ENCODE peak calls at places on chromosomes 7 and 10, in ten cellular contexts. Q is skeletal muscle cell; F is NCI-H146; A is adipocyte; T is Kasumi-1; L is NCI-H1694 treated with DMSO at 0.1 percent for 48 hours; X is stimulated activated CD8-positive, alpha-beta memory T cell treated with anti-CD3 and anti-CD28 coated beads, Interleukin-15, amount 100 ng/mL, for 24 hours; R is amygdala; K is GM04504; U is right cardiac atrium. C is an unnamed sample.

GRCh38 chr10:3946234-3947229 is 161.5 kb upstream of the KLF6 start:
- DNase-seq in Q (no peak), F (no peak), A (no peak), T (no peak), L (no peak), X (no peak), R (no peak), K (no peak), U (no peak), C (no peak)

GRCh38 chr7:84746347-84746746 is 440.5 kb downstream of the SEMA3D start:
- DNase-seq in Q (peak), F (no peak), A (peak), T (no peak), L (no peak), X (no peak), R (no peak), K (peak), U (no peak), C (no peak)

GRCh38 chr7:21912931-21913780 is 32.5 kb downstream of the CDCA7L start:
- DNase-seq in Q (no peak), F (no peak), A (no peak), T (peak), L (no peak), X (no peak), R (no peak), K (no peak), U (no peak), C (no peak)

GRCh38 chr10:131790021-131790420 is 110.8 kb upstream of the PPP2R2D start:
- DNase-seq in Q (no peak), F (no peak), A (no peak), T (no peak), L (no peak), X (no peak), R (no peak), K (no peak), U (no peak), C (no peak)

GRCh38 chr10:72074413-72075183 is 13.8 kb downstream of the SPOCK2 start:
- DNase-seq in Q (no peak), F (no peak), A (no peak), T (no peak), L (peak), X (no peak), R (no peak), K (no peak), U (no peak), C (no peak)

GRCh38 chr10:88725798-88726197 is 19.7 kb downstream of the LIPK start:
- DNase-seq in Q (no peak), F (peak), A (no peak), T (peak), L (no peak), X (no peak), R (no peak), K (no peak), U (no peak), C (no peak)

GRCh38 chr10:130339911-130340310 is 203.7 kb downstream of the GLRX3 start:
- DNase-seq in Q (no peak), F (no peak), A (no peak), T (no peak), L (no peak), X (no peak), R (no peak), K (no peak), U (no peak), C (no peak)

GRCh38 chr10:74924251-74924954 is 98.0 kb downstream of the KAT6B start:
- DNase-seq in Q (peak), F (no peak), A (peak), T (no peak), L (no peak), X (no peak), R (no peak), K (peak), U (no peak), C (no peak)

GRCh38 chr10:76582536-76582935 is 1055.1 kb downstream of the KCNMA1 start:
- DNase-seq in Q (no peak), F (no peak), A (no peak), T (no peak), L (no peak), X (no peak), R (no peak), K (no peak), U (no peak), C (no peak)

GRCh38 chr10:46528171-46528671 is 28.2 kb downstream of the GPRIN2 start:
- DNase-seq in Q (no peak), F (no peak), A (no peak), T (no peak), L (no peak), X (no peak), R (no peak), K (no peak), U (peak), C (no peak)

GRCh38 chr7:97401398-97401797 is 283.9 kb downstream of the SDHAF3 start:
- DNase-seq in Q (no peak), F (no peak), A (no peak), T (no peak), L (no peak), X (no peak), R (no peak), K (no peak), U (no peak), C (no peak)

GRCh38 chr7:75928600-75928939 is 13.6 kb downstream of the POR start:
- DNase-seq in Q (no peak), F (no peak), A (no peak), T (no peak), L (no peak), X (no peak), R (no peak), K (no peak), U (no peak), C (no peak)

GRCh38 chr7:40530292-40530691 is 395.5 kb downstream of the SUGCT start:
- DNase-seq in Q (no peak), F (no peak), A (peak), T (no peak), L (no peak), X (no peak), R (no peak), K (no peak), U (no peak), C (no peak)

GRCh38 chr7:1351881-1352625 is 107.2 kb downstream of the MICALL2 start:
- DNase-seq in Q (no peak), F (no peak), A (no peak), T (no peak), L (no peak), X (no peak), R (no peak), K (no peak), U (no peak), C (no peak)

GRCh38 chr10:102133373-102134195 is 744 bp downstream of the PPRC1 start:
- DNase-seq in Q (no peak), F (peak), A (peak), T (peak), L (peak), X (peak), R (peak), K (no peak), U (peak), C (peak)

GRCh38 chr10:78342787-78343186 is 309.1 kb downstream of the RPS24 start:
- DNase-seq in Q (no peak), F (no peak), A (no peak), T (no peak), L (no peak), X (no peak), R (no peak), K (no peak), U (no peak), C (no peak)

GRCh38 chr10:102313221-102313896 is 68.0 kb downstream of the GBF1 start:
- DNase-seq in Q (no peak), F (no peak), A (no peak), T (no peak), L (no peak), X (no peak), R (no peak), K (no peak), U (no peak), C (peak)

GRCh38 chr10:69228151-69228550 is 8.0 kb downstream of the HKDC1 start:
- DNase-seq in Q (no peak), F (no peak), A (no peak), T (no peak), L (no peak), X (no peak), R (no peak), K (no peak), U (no peak), C (no peak)

GRCh38 chr10:84352251-84352842 is 24.0 kb downstream of the CCSER2 start:
- DNase-seq in Q (no peak), F (peak), A (peak), T (peak), L (no peak), X (peak), R (no peak), K (no peak), U (peak), C (peak)

GRCh38 chr10:34106356-34106885 is 708.7 kb downstream of the PARD3 start:
- DNase-seq in Q (no peak), F (no peak), A (no peak), T (no peak), L (no peak), X (no peak), R (no peak), K (no peak), U (no peak), C (no peak)

GRCh38 chr10:80202934-80203834 is 2.2 kb downstream of the ANXA11 start:
- DNase-seq in Q (peak), F (peak), A (peak), T (peak), L (peak), X (no peak), R (no peak), K (peak), U (peak), C (peak)

GRCh38 chr7:102103027-102103372 is 183.7 kb upstream of the SH2B2 start:
- DNase-seq in Q (no peak), F (no peak), A (no peak), T (no peak), L (no peak), X (no peak), R (no peak), K (no peak), U (no peak), C (no peak)

GRCh38 chr7:45685619-45686240 is 111.6 kb downstream of the ADCY1 start:
- DNase-seq in Q (no peak), F (no peak), A (no peak), T (no peak), L (no peak), X (no peak), R (no peak), K (no peak), U (no peak), C (no peak)

GRCh38 chr7:24440851-24441250 is 132.4 kb upstream of the PALS2 start:
- DNase-seq in Q (no peak), F (no peak), A (no peak), T (no peak), L (no peak), X (no peak), R (no peak), K (no peak), U (no peak), C (no peak)

GRCh38 chr7:98078197-98078870 is 28.3 kb upstream of the LMTK2 start:
- DNase-seq in Q (no peak), F (peak), A (no peak), T (no peak), L (no peak), X (no peak), R (no peak), K (no peak), U (no peak), C (no peak)

GRCh38 chr10:126052171-126052570 is 155.8 kb downstream of the FANK1 start:
- DNase-seq in Q (no peak), F (no peak), A (no peak), T (no peak), L (no peak), X (no peak), R (no peak), K (no peak), U (no peak), C (no peak)

C was measured in nephron progenitor cell.